ENCODE peak calls at places on chromosomes 12 and 14, in seven cellular contexts. C is body of pancreas; G is GM20000; X is RWPE2; U is foreskin fibroblast; H is CD4-positive, alpha-beta T cell; R is AG04450. I is an unnamed sample.

GRCh38 chr14:94343238-94343637 is 20.1 kb upstream of the SERPINA6 start:
- DNase-seq in C (no peak), G (no peak), X (no peak), U (no peak), H (no peak), R (no peak), I (no peak)

GRCh38 chr12:13962699-13963098 is 18.7 kb downstream of the GRIN2B start:
- DNase-seq in C (no peak), G (no peak), X (no peak), U (no peak), H (no peak), R (no peak), I (no peak)

GRCh38 chr14:76687611-76688372 is 73.5 kb upstream of the VASH1 start:
- DNase-seq in C (peak; percentile 70), G (no peak), X (no peak), U (no peak), H (no peak), R (no peak), I (no peak)

GRCh38 chr14:68842298-68842697 is 49.4 kb upstream of the ZFP36L1 start:
- DNase-seq in C (no peak), G (no peak), X (no peak), U (no peak), H (no peak), R (no peak), I (no peak)

GRCh38 chr12:76329163-76329562 is 19.1 kb downstream of the BBS10 start:
- DNase-seq in C (no peak), G (no peak), X (no peak), U (peak; percentile 89), H (no peak), R (no peak), I (no peak)

GRCh38 chr12:29962276-29963035 is 178.7 kb upstream of the TMTC1 start:
- DNase-seq in C (no peak), G (no peak), X (no peak), U (no peak), H (no peak), R (no peak), I (no peak)

GRCh38 chr12:76946451-76946850 is 67.6 kb upstream of the CSRP2 start:
- DNase-seq in C (no peak), G (no peak), X (no peak), U (no peak), H (no peak), R (no peak), I (no peak)

GRCh38 chr14:54348923-54349615 is 47.7 kb upstream of the CDKN3 start:
- DNase-seq in C (no peak), G (no peak), X (no peak), U (peak; percentile 60), H (no peak), R (no peak), I (no peak)

GRCh38 chr14:89908712-89909450 is 45.6 kb downstream of the EFCAB11 start:
- DNase-seq in C (no peak), G (no peak), X (no peak), U (no peak), H (no peak), R (no peak), I (no peak)

GRCh38 chr14:55333785-55334485 is 62.7 kb downstream of the FBXO34 start:
- DNase-seq in C (no peak), G (no peak), X (no peak), U (peak; percentile 24), H (no peak), R (peak; percentile 42), I (no peak)

GRCh38 chr12:100927825-100928224 is 133.2 kb downstream of the ANO4 start:
- DNase-seq in C (no peak), G (no peak), X (no peak), U (peak; percentile 66), H (no peak), R (peak; percentile 47), I (no peak)

GRCh38 chr12:14952295-14952995 is 9.0 kb downstream of the ARHGDIB start:
- DNase-seq in C (no peak), G (peak; percentile 33), X (no peak), U (peak; percentile 85), H (no peak), R (peak; percentile 87), I (peak; percentile 21)

GRCh38 chr12:122022393-122023338 is 982 bp downstream of the BCL7A start:
- DNase-seq in C (peak; percentile 32), G (peak; percentile 75), X (no peak), U (no peak), H (peak; percentile 25), R (no peak), I (peak; percentile 70)

GRCh38 chr12:101597164-101597563 is 2.4 kb downstream of the MYBPC1 start:
- DNase-seq in C (no peak), G (no peak), X (no peak), U (no peak), H (no peak), R (no peak), I (no peak)

GRCh38 chr12:127595506-127595905 is 671.5 kb upstream of the TMEM132C start:
- DNase-seq in C (no peak), G (no peak), X (no peak), U (no peak), H (no peak), R (no peak), I (no peak)

GRCh38 chr12:44654641-44655625 is 221.2 kb downstream of the NELL2 start:
- DNase-seq in C (no peak), G (no peak), X (no peak), U (no peak), H (no peak), R (no peak), I (no peak)

GRCh38 chr12:72282721-72283120 is 10.6 kb downstream of the TRHDE start:
- DNase-seq in C (no peak), G (no peak), X (no peak), U (no peak), H (no peak), R (no peak), I (no peak)
- TF ChIP-seq CTCF in C (peak; percentile 53), G (peak; percentile 7), X (peak; percentile 45), U (peak; percentile 77), H (no peak), R (peak; percentile 72), I (peak; percentile 27)

GRCh38 chr14:106508216-106508615 is 981.8 kb downstream of the TMEM121 start:
- DNase-seq in C (no peak), G (no peak), X (no peak), U (no peak), H (no peak), R (no peak), I (no peak)
- TF ChIP-seq CTCF in C (no peak), G (no peak), X (no peak), U (no peak), H (no peak), R (no peak), I (no peak)

DNA sequence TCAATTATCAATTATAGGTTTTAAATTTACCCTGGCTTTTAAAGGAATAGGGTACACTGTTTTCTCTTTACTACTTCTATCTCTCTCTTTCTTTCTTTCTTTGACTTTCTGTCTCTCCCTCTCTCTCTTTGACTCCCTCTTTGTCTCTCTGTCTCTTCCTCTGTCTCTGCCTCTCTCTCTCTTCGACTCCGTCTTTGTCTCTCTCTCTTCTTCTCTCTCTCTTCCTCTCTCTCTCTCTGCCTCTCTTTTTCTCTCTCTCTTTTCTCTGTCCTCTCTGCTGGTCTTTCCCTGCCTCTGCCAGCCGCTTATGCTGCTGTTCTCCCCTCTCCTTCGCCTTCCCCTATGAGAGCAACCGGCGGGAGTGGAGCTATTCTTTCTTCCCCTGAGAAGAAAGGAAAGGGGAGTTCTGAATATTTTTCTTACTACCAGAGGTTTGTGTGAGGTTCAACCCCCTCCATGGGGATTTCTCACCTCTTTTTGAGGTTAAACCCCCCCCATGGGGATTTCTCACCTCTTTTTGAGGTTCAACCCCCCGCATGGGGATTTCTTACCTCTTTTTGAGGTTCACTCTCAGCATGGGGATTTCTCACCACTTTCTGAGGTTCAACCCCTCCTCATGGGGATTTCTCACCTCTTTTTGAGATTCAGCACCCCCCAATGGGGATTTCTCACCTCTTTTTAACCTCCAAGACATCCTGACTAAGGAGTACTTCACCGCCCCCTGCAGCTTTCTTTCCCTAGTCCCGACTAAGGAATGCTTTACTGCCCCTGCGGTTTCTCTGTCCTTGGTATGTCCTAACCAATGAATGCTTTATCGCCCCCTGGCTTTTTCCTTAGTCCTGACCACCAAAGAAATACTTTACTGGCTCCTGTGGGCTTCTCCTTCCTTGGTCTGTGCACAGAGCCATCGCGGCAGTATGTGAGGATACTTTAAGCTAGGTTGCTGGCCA is 27.4 kb upstream of the DDHD1 start:
- DNase-seq in C (no peak), G (peak; percentile 31), X (no peak), U (no peak), H (peak; percentile 4), R (no peak), I (peak; percentile 25)
- TF ChIP-seq CTCF in C (no peak), G (peak; percentile 31), X (no peak), U (no peak), H (peak; percentile 27), R (peak; percentile 34), I (peak; percentile 36)

GRCh38 chr12:124567673-124568373 is 411 bp upstream of the NCOR2 start:
- DNase-seq in C (peak; percentile 89), G (peak; percentile 97), X (no peak), U (peak; percentile 97), H (peak; percentile 82), R (peak; percentile 92), I (peak; percentile 96)
- TF ChIP-seq CTCF in C (no peak), G (no peak), X (no peak), U (no peak), H (no peak), R (peak; percentile 14), I (no peak)

DNA sequence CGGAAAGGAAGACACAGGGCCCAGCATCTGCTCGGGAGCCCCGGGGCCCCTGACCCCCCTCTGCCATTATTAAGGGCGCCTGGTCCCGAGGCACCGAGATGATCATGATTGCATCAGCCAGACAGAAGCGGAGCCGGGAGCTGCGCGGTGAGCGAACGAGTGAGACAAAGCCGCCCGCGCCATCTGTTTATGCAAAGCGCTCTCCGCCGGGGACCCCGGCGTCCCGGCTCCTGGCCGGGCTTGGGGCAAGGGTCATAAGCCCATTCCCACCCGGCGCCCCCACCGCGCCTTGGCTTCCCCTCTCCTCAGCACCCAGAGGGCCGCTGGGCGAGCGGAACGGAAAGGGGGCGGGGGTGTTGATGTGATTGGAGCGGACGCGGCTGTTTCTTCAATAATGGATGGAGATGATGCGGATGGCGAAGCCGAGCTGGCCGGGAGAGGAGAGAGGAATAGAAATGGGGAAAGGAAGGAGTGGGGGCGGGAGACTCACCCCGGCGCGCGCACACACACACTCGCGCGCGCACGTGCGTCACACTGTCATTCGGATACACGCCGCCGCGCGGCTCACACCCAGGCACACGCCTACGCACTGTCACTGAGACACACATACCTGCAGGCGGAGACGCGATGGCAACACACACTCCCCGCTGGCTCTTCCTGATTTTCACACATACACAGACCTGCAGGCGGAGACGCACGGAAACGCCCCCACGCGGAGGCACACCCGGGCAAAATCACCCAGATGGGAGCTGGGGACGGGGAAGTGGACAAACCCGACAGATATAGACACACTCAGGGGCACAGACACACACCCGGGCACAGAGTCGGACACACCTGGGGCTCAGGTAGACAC is 10.7 kb downstream of the STAC3 start:
- DNase-seq in C (peak; percentile 53), G (peak; percentile 57), X (peak; percentile 70), U (peak; percentile 55), H (peak; percentile 71), R (no peak), I (peak; percentile 69)
- TF ChIP-seq CTCF in C (peak; percentile 12), G (no peak), X (no peak), U (no peak), H (peak; percentile 23), R (peak; percentile 1), I (no peak)

DNA sequence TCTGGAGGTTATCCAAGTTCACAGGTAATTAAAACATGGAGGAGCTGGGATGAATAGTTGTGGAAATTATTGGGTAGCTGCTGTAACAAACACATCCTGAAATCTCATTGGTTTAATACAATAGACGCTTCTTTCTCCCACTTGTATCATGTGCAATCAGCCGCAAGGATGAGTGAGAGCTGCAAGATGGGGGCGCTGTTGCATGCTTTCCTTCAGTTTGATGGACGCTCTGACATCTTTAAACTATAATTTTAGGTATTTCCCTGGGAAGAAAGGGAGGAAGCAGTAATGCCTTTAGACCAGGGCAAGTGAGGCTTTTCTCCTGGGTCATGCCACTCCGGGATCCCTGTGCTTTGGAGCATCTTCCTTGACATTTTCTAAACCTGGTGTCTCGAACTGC is 178.7 kb downstream of the PAWR start:
- DNase-seq in C (no peak), G (no peak), X (no peak), U (no peak), H (no peak), R (no peak), I (no peak)
- TF ChIP-seq CTCF in C (no peak), G (no peak), X (peak; percentile 18), U (no peak), H (no peak), R (no peak), I (no peak)

I was measured in GM13976.